ENCODE peak calls at places on chromosomes 16 and 17, in nine cellular contexts. U is BE2C, I is ovary, M is prostate gland, E is NB4, Z is tibial artery, Y is progenitor cell of endocrine pancreas, F is transverse colon, B is epithelial cell of proximal tubule. T is an unnamed sample.

GRCh38 chr17:35291802-35292201 is 48.9 kb downstream of the SLFN5 start:
- DNase-seq in U (no peak), I (no peak), M (no peak), E (no peak), Z (no peak), Y (no peak), F (no peak), B (no peak), T (no peak)

GRCh38 chr16:75247249-75247648 is 4.2 kb downstream of the BCAR1 start:
- DNase-seq in U (no peak), I (no peak), M (no peak), E (no peak), Z (no peak), Y (no peak), F (no peak), B (no peak), T (no peak)

GRCh38 chr16:11996433-11997174 is 20.1 kb downstream of the SNX29 start:
- DNase-seq in U (no peak), I (no peak), M (no peak), E (no peak), Z (no peak), Y (no peak), F (no peak), B (no peak), T (no peak)

GRCh38 chr17:75683467-75684041 is 16.4 kb downstream of the SAP30BP start:
- DNase-seq in U (no peak), I (no peak), M (no peak), E (peak; percentile 27), Z (no peak), Y (no peak), F (no peak), B (no peak), T (peak; percentile 56)

GRCh38 chr16:3175157-3176153 is 12.5 kb upstream of the OR1F1 start:
- DNase-seq in U (peak; percentile 76), I (no peak), M (no peak), E (peak; percentile 40), Z (no peak), Y (no peak), F (no peak), B (no peak), T (no peak)

GRCh38 chr17:13940858-13941665 is 128.2 kb upstream of the COX10 start:
- DNase-seq in U (no peak), I (no peak), M (no peak), E (no peak), Z (no peak), Y (no peak), F (no peak), B (no peak), T (no peak)

GRCh38 chr17:82835122-82835521 is 4.7 kb downstream of the ZNF750 start:
- DNase-seq in U (no peak), I (peak; percentile 38), M (no peak), E (peak; percentile 69), Z (peak; percentile 13), Y (no peak), F (no peak), B (no peak), T (no peak)

GRCh38 chr17:43140396-43141332 is 15.5 kb upstream of the BRCA1 start:
- DNase-seq in U (no peak), I (no peak), M (no peak), E (peak; percentile 26), Z (no peak), Y (no peak), F (no peak), B (no peak), T (no peak)

GRCh38 chr17:64632193-64632592 is 29.9 kb downstream of the SMURF2 start:
- DNase-seq in U (no peak), I (no peak), M (no peak), E (no peak), Z (no peak), Y (no peak), F (no peak), B (no peak), T (no peak)

GRCh38 chr17:37133131-37133530 is 184.4 kb downstream of the AATF start:
- DNase-seq in U (no peak), I (no peak), M (no peak), E (no peak), Z (no peak), Y (no peak), F (no peak), B (no peak), T (no peak)

GRCh38 chr17:40607641-40608040 is 40.0 kb downstream of the SMARCE1 start:
- DNase-seq in U (no peak), I (no peak), M (no peak), E (no peak), Z (no peak), Y (no peak), F (no peak), B (no peak), T (no peak)

GRCh38 chr17:32628645-32629044 is 141.9 kb downstream of the CDK5R1 start:
- DNase-seq in U (no peak), I (no peak), M (no peak), E (no peak), Z (no peak), Y (no peak), F (no peak), B (no peak), T (no peak)

GRCh38 chr17:4249452-4250029 is 14.2 kb downstream of the ANKFY1 start:
- DNase-seq in U (peak; percentile 11), I (no peak), M (no peak), E (peak; percentile 48), Z (no peak), Y (no peak), F (no peak), B (no peak), T (no peak)

GRCh38 chr16:78196527-78196926 is 97.1 kb downstream of the WWOX start:
- DNase-seq in U (no peak), I (no peak), M (no peak), E (no peak), Z (no peak), Y (no peak), F (no peak), B (no peak), T (no peak)

GRCh38 chr16:78200623-78201096 is 101.2 kb downstream of the WWOX start:
- DNase-seq in U (no peak), I (no peak), M (no peak), E (no peak), Z (no peak), Y (no peak), F (no peak), B (no peak), T (no peak)

GRCh38 chr16:78198299-78198698 is 98.8 kb downstream of the WWOX start:
- DNase-seq in U (no peak), I (no peak), M (no peak), E (no peak), Z (no peak), Y (no peak), F (no peak), B (no peak), T (no peak)

GRCh38 chr16:78200023-78200389 is 100.6 kb downstream of the WWOX start:
- DNase-seq in U (no peak), I (no peak), M (no peak), E (no peak), Z (no peak), Y (no peak), F (no peak), B (no peak), T (no peak)

GRCh38 chr16:78199325-78200022 is 100.0 kb downstream of the WWOX start:
- DNase-seq in U (no peak), I (no peak), M (no peak), E (no peak), Z (no peak), Y (no peak), F (peak; percentile 21), B (no peak), T (no peak)
- TF ChIP-seq CTCF in U (no peak), I (no peak), M (no peak), E (no peak), Z (no peak), Y (no peak), F (no peak), B (no peak), T (no peak)

DNA sequence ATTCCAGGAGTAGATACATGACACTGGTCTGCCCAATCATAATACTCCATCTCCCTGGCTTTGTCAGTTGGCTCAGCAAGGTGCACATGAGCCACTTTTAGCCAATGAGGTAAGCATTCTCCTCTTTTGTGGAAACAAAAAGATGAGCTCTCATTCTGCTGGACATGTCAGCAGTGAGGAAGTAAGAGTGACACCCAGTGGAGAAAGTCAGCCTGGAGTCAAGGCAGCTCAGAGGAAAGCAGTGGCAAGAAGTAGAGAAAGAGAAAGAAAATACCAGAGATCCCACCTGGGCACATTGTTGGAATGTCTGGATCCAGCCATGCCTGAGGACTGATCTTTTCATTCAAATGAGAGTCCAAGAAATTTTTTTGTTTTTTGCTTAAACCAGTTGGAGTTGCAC is 496.9 kb upstream of the C16orf82 start:
- DNase-seq in U (no peak), I (no peak), M (no peak), E (peak; percentile 27), Z (no peak), Y (no peak), F (no peak), B (no peak), T (no peak)
- TF ChIP-seq CTCF in U (no peak), I (no peak), M (no peak), E (peak; percentile 61), Z (no peak), Y (peak; percentile 54), F (peak; percentile 14), B (peak; percentile 29), T (no peak)

DNA sequence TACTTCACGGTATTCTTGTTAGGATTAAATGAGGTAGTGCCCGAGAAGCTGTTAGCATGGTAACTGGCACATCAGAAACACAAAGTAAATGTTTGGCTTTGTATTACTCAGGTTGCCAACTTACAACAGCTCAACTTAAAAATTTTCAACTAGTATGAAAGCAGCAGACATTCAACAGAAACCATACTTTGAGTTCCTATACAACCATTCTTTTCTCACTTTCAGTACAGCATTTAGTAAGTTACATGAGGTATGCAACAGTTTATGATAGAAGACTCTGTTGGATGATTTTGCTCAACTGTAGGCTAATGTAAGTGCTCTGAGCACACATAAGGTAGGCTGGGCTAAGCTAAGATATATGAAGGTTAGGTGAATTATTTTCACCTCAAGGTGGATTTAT is 7.7 kb downstream of the CENPN start:
- DNase-seq in U (no peak), I (no peak), M (no peak), E (no peak), Z (no peak), Y (no peak), F (no peak), B (no peak), T (no peak)
- TF ChIP-seq CTCF in U (no peak), I (no peak), M (no peak), E (no peak), Z (no peak), Y (no peak), F (no peak), B (no peak), T (no peak)

DNA sequence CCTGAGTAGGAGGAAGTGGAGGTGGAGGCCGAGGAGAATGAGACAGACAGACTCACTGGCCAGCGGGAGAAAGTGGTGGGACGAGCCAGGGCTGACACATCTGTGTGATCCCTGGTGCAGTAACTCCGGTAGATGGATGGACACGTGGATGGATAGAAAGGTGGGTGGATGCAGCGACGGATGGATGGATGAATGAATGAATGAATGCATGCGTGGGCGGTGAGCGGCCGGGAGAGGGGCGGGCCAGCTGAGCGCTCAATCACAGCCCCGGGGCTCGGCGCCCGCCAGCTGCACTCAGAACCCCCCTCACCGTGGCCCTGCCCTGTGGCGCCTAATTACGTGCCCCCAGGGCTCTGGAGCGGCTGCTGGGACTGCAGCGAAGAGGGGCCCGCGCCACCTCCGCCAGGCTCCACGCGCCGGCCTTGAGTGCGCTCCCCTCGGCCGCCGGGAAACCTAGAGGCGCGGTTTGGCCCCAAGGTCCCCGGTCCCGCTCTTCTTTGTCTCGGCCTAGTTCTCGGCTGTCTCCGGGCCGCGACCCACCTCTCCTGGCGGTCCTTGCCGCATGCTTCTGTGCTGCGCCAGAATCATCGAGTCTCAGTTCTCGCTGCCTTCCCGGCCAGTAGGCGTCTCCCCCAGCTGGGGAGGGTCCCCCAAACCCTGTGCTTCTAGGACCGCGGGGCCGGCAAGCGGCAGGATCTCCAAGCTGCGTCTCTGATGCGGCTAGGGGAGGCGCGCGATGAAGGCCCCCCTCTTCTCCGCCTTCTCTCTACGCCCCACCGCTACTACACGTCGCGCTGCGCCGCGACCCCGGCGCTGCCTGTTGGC is 41.0 kb downstream of the RAI1 start:
- DNase-seq in U (peak; percentile 56), I (peak; percentile 60), M (no peak), E (no peak), Z (no peak), Y (no peak), F (no peak), B (no peak), T (no peak)
- TF ChIP-seq CTCF in U (no peak), I (no peak), M (no peak), E (no peak), Z (no peak), Y (no peak), F (no peak), B (no peak), T (no peak)